ENCODE peak calls at places on chromosomes 11 and 22, in four cellular contexts. F is fibroblast of lung; P is CD4-positive, alpha-beta T cell; O is astrocyte of the spinal cord. X is an unnamed sample.

GRCh38 chr22:29710922-29711593 is 8.7 kb upstream of the CABP7 start:
- DNase-seq in F (no peak), P (no peak), O (no peak), X (no peak)

GRCh38 chr11:8097062-8097814 is 16.2 kb downstream of the TUB start:
- DNase-seq in F (no peak), P (no peak), O (no peak), X (no peak)

GRCh38 chr11:2540521-2541320 is 95.9 kb downstream of the KCNQ1 start:
- DNase-seq in F (no peak), P (no peak), O (no peak), X (no peak)

GRCh38 chr22:50083462-50084081 is 1.7 kb downstream of the MLC1 start:
- DNase-seq in F (no peak), P (no peak), O (no peak), X (no peak)

GRCh38 chr11:81036168-81036870 is 1595.5 kb upstream of the TENM4 start:
- DNase-seq in F (no peak), P (no peak), O (no peak), X (no peak)

GRCh38 chr11:62922653-62923371 is 1.6 kb upstream of the CHRM1 start:
- DNase-seq in F (no peak), P (no peak), O (no peak), X (no peak)

GRCh38 chr11:120622189-120622912 is 110.8 kb downstream of the GRIK4 start:
- DNase-seq in F (peak), P (no peak), O (no peak), X (peak)

GRCh38 chr11:69217276-69218105 is 61.8 kb downstream of the SMIM38 start:
- DNase-seq in F (peak), P (no peak), O (no peak), X (no peak)

GRCh38 chr11:112590778-112591177 is 330.1 kb upstream of the PLET1 start:
- DNase-seq in F (no peak), P (no peak), O (no peak), X (no peak)

GRCh38 chr11:8715501-8715900 is 32.9 kb downstream of the RPL27A start:
- DNase-seq in F (no peak), P (no peak), O (no peak), X (peak)

GRCh38 chr22:48563118-48563965 is 1264.3 kb downstream of the BRD1 start:
- DNase-seq in F (no peak), P (no peak), O (no peak), X (no peak)

GRCh38 chr11:22244986-22245592 is 52.2 kb downstream of the ANO5 start:
- DNase-seq in F (peak), P (no peak), O (peak), X (peak)

GRCh38 chr22:39820266-39820665 is 73.3 kb downstream of the ENTHD1 start:
- DNase-seq in F (peak), P (no peak), O (peak), X (no peak)

GRCh38 chr22:32079110-32080089 is 36.3 kb downstream of the SLC5A1 start:
- DNase-seq in F (peak), P (no peak), O (peak), X (no peak)

GRCh38 chr22:44839061-44839460 is 86.7 kb downstream of the ARHGAP8 start:
- DNase-seq in F (no peak), P (no peak), O (no peak), X (no peak)

GRCh38 chr11:34183840-34184358 is 78.5 kb downstream of the NAT10 start:
- DNase-seq in F (no peak), P (no peak), O (no peak), X (no peak)

GRCh38 chr11:73652856-73653559 is 6.6 kb downstream of the PLEKHB1 start:
- DNase-seq in F (no peak), P (no peak), O (no peak), X (no peak)

GRCh38 chr11:65857500-65858353 is at the start of gene CFL1:
- DNase-seq in F (peak), P (peak), O (peak), X (peak)

GRCh38 chr22:31284241-31284745 is 8.0 kb downstream of the PIK3IP1 start:
- DNase-seq in F (no peak), P (no peak), O (no peak), X (no peak)

GRCh38 chr22:49765091-49765771 is 62.4 kb downstream of the BRD1 start:
- DNase-seq in F (no peak), P (no peak), O (no peak), X (no peak)

GRCh38 chr22:50131894-50132293 is 38.6 kb upstream of the PANX2 start:
- DNase-seq in F (no peak), P (no peak), O (no peak), X (no peak)

GRCh38 chr11:18773104-18773503 is 18.5 kb downstream of the PTPN5 start:
- DNase-seq in F (no peak), P (no peak), O (no peak), X (no peak)

DNA sequence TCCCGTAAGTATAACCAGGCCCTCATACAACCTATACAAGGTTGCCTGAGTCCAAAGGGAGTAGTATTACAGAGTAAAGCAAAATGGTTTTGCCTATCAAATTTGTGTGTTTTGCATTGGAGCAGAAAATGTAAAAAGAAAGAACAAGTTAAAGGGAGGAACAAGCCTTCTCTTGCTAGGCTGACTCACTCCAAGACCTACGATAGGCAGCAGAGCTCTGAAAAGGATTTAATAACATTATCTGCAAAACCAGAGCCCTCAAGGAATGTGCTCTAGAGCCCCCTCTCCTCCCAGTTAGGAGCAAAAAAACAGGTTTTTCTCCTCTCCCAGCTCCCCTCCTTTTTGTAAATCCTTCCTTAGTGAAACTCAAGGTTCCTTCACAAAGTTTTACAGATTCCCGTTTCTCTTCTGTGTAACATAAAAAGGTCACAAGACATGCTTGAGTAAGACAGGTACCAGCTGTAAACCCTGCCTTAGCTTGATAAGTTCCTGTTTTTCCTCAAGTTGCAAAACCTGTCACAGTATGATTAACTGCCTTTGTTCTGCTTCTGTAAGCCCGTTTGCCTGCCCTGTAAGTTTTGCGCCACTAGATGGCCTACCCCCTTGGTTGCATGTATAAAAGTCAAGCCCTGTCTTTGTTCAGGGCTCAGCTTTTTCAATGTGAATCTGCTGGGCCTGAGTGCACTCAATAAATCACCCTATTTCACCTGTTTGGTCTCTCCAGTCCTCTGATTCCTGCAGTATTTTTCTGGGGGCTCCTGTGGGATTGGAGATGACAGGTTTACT is 498.2 kb downstream of the KCNA4 start:
- DNase-seq in F (no peak), P (no peak), O (no peak), X (peak)
- TF ChIP-seq CTCF in F (no peak), P (no peak), O (peak), X (peak)

GRCh38 chr22:43038325-43038724 is 23.4 kb upstream of the PACSIN2 start:
- DNase-seq in F (no peak), P (no peak), O (no peak), X (no peak)

GRCh38 chr22:43035250-43035649 is 20.3 kb upstream of the PACSIN2 start:
- DNase-seq in F (no peak), P (no peak), O (no peak), X (no peak)

GRCh38 chr22:43042101-43042780 is 27.3 kb upstream of the PACSIN2 start:
- DNase-seq in F (peak), P (no peak), O (peak), X (no peak)

GRCh38 chr22:43044402-43044801 is 29.5 kb upstream of the PACSIN2 start:
- DNase-seq in F (no peak), P (no peak), O (no peak), X (no peak)

GRCh38 chr22:43039800-43040199 is 24.9 kb upstream of the PACSIN2 start:
- DNase-seq in F (no peak), P (no peak), O (no peak), X (no peak)
- TF ChIP-seq CTCF in F (no peak), P (no peak), O (no peak), X (no peak)

GRCh38 chr11:1472180-1473005 is 14.2 kb downstream of the MOB2 start:
- DNase-seq in F (no peak), P (no peak), O (no peak), X (no peak)
- TF ChIP-seq CTCF in F (no peak), P (no peak), O (no peak), X (no peak)

DNA sequence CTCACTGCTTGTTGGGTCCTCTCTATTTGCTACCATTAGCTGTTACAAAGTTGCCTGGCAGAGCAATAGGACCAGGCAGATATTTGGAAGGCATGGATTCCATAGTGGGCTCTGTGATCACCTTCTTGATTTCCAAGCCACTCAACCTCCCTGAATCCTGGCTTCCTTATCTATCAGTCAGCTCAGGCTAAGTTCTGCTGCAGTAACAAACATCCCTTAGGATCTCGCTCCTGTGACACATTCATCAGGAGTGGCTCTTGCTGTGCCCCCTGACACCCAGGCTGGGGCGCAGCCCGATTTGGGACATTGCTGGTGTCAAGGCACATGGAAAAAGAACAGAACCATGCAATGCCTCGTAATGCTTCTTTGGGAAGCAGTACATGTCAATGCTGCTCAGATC is 503.9 kb downstream of the TBC1D22A start:
- DNase-seq in F (no peak), P (no peak), O (no peak), X (no peak)
- TF ChIP-seq CTCF in F (no peak), P (no peak), O (no peak), X (no peak)

GRCh38 chr11:60563553-60564235 is 48.5 kb downstream of the MS4A13 start:
- DNase-seq in F (no peak), P (no peak), O (no peak), X (no peak)
- TF ChIP-seq CTCF in F (no peak), P (no peak), O (no peak), X (no peak)

X was measured in HL-60.